ENCODE peak calls at places on chromosomes 12 and 14, in seven cellular contexts. One of them, this sample, is unnamed.

GRCh38 chr12:67091204-67091603 is 178.0 kb upstream of the CAND1 start:
- DNase-seq in astrocyte of the spinal cord: no peak
- DNase-seq in lower leg skin: no peak
- DNase-seq in activated T-cell treated with anti-CD3 and anti-CD28 coated beads, Interleukin-2, amount 50 U/mL, for 72 hours: no peak
- DNase-seq in activated T-helper 1 cell treated with Interleukin-2 at 50 U/mL for 16 hours: no peak
- DNase-seq in mucosa of descending colon: no peak
- DNase-seq in GM06990: no peak
- DNase-seq in this sample: no peak

GRCh38 chr14:96660667-96661066 is 136.5 kb upstream of the VRK1 start:
- DNase-seq in GM06990: no peak
- DNase-seq in lower leg skin: no peak
- DNase-seq in astrocyte of the spinal cord: no peak
- DNase-seq in activated T-cell treated with anti-CD3 and anti-CD28 coated beads, Interleukin-2, amount 50 U/mL, for 72 hours: no peak
- DNase-seq in activated T-helper 1 cell treated with Interleukin-2 at 50 U/mL for 16 hours: no peak
- DNase-seq in mucosa of descending colon: no peak
- DNase-seq in this sample: peak; percentile 23

GRCh38 chr14:24954037-24954696 is 95.8 kb downstream of the STXBP6 start:
- DNase-seq in astrocyte of the spinal cord: no peak
- DNase-seq in GM06990: no peak
- DNase-seq in activated T-cell treated with anti-CD3 and anti-CD28 coated beads, Interleukin-2, amount 50 U/mL, for 72 hours: no peak
- DNase-seq in mucosa of descending colon: no peak
- DNase-seq in lower leg skin: no peak
- DNase-seq in activated T-helper 1 cell treated with Interleukin-2 at 50 U/mL for 16 hours: no peak
- DNase-seq in this sample: no peak

GRCh38 chr14:82080319-82080718 is 546.7 kb upstream of the SEL1L start:
- DNase-seq in mucosa of descending colon: no peak
- DNase-seq in lower leg skin: no peak
- DNase-seq in astrocyte of the spinal cord: no peak
- DNase-seq in activated T-cell treated with anti-CD3 and anti-CD28 coated beads, Interleukin-2, amount 50 U/mL, for 72 hours: no peak
- DNase-seq in activated T-helper 1 cell treated with Interleukin-2 at 50 U/mL for 16 hours: no peak
- DNase-seq in GM06990: no peak
- DNase-seq in this sample: no peak

GRCh38 chr12:109527489-109528123 is 45.7 kb downstream of the MMAB start:
- DNase-seq in astrocyte of the spinal cord: no peak
- DNase-seq in GM06990: no peak
- DNase-seq in activated T-cell treated with anti-CD3 and anti-CD28 coated beads, Interleukin-2, amount 50 U/mL, for 72 hours: no peak
- DNase-seq in mucosa of descending colon: no peak
- DNase-seq in lower leg skin: no peak
- DNase-seq in activated T-helper 1 cell treated with Interleukin-2 at 50 U/mL for 16 hours: no peak
- DNase-seq in this sample: no peak

GRCh38 chr14:85313801-85314207 is 216.1 kb upstream of the FLRT2 start:
- DNase-seq in activated T-helper 1 cell treated with Interleukin-2 at 50 U/mL for 16 hours: no peak
- DNase-seq in activated T-cell treated with anti-CD3 and anti-CD28 coated beads, Interleukin-2, amount 50 U/mL, for 72 hours: no peak
- DNase-seq in astrocyte of the spinal cord: peak; percentile 65
- DNase-seq in lower leg skin: no peak
- DNase-seq in mucosa of descending colon: no peak
- DNase-seq in GM06990: no peak
- DNase-seq in this sample: no peak

GRCh38 chr12:32920506-32921085 is 24.0 kb upstream of the PKP2 start:
- DNase-seq in lower leg skin: no peak
- DNase-seq in mucosa of descending colon: no peak
- DNase-seq in GM06990: no peak
- DNase-seq in astrocyte of the spinal cord: peak; percentile 17
- DNase-seq in activated T-cell treated with anti-CD3 and anti-CD28 coated beads, Interleukin-2, amount 50 U/mL, for 72 hours: no peak
- DNase-seq in activated T-helper 1 cell treated with Interleukin-2 at 50 U/mL for 16 hours: no peak
- DNase-seq in this sample: no peak

GRCh38 chr12:126506426-126507182 is 1441.4 kb downstream of the AACS start:
- DNase-seq in activated T-helper 1 cell treated with Interleukin-2 at 50 U/mL for 16 hours: no peak
- DNase-seq in lower leg skin: no peak
- DNase-seq in GM06990: no peak
- DNase-seq in astrocyte of the spinal cord: peak; percentile 11
- DNase-seq in activated T-cell treated with anti-CD3 and anti-CD28 coated beads, Interleukin-2, amount 50 U/mL, for 72 hours: no peak
- DNase-seq in mucosa of descending colon: no peak
- DNase-seq in this sample: no peak

GRCh38 chr12:73892181-73892580 is 645.5 kb upstream of the ATXN7L3B start:
- DNase-seq in lower leg skin: no peak
- DNase-seq in GM06990: no peak
- DNase-seq in activated T-cell treated with anti-CD3 and anti-CD28 coated beads, Interleukin-2, amount 50 U/mL, for 72 hours: no peak
- DNase-seq in activated T-helper 1 cell treated with Interleukin-2 at 50 U/mL for 16 hours: no peak
- DNase-seq in mucosa of descending colon: no peak
- DNase-seq in astrocyte of the spinal cord: peak; percentile 48
- DNase-seq in this sample: no peak

GRCh38 chr14:56195219-56195618 is 77.0 kb downstream of the PELI2 start:
- DNase-seq in mucosa of descending colon: no peak
- DNase-seq in activated T-helper 1 cell treated with Interleukin-2 at 50 U/mL for 16 hours: no peak
- DNase-seq in activated T-cell treated with anti-CD3 and anti-CD28 coated beads, Interleukin-2, amount 50 U/mL, for 72 hours: no peak
- DNase-seq in GM06990: no peak
- DNase-seq in astrocyte of the spinal cord: no peak
- DNase-seq in lower leg skin: no peak
- DNase-seq in this sample: no peak

GRCh38 chr12:106418970-106419369 is 61.4 kb downstream of the POLR3B start:
- DNase-seq in astrocyte of the spinal cord: no peak
- DNase-seq in activated T-cell treated with anti-CD3 and anti-CD28 coated beads, Interleukin-2, amount 50 U/mL, for 72 hours: no peak
- DNase-seq in lower leg skin: no peak
- DNase-seq in mucosa of descending colon: no peak
- DNase-seq in GM06990: no peak
- DNase-seq in activated T-helper 1 cell treated with Interleukin-2 at 50 U/mL for 16 hours: no peak
- DNase-seq in this sample: no peak

GRCh38 chr14:52044791-52045522 is 23.9 kb downstream of the NID2 start:
- DNase-seq in astrocyte of the spinal cord: peak; percentile 86
- DNase-seq in activated T-cell treated with anti-CD3 and anti-CD28 coated beads, Interleukin-2, amount 50 U/mL, for 72 hours: no peak
- DNase-seq in mucosa of descending colon: no peak
- DNase-seq in lower leg skin: no peak
- DNase-seq in activated T-helper 1 cell treated with Interleukin-2 at 50 U/mL for 16 hours: no peak
- DNase-seq in GM06990: no peak
- DNase-seq in this sample: no peak

GRCh38 chr12:132783917-132784531 is 22.4 kb upstream of the ANKLE2 start:
- DNase-seq in activated T-cell treated with anti-CD3 and anti-CD28 coated beads, Interleukin-2, amount 50 U/mL, for 72 hours: no peak
- DNase-seq in lower leg skin: peak; percentile 60
- DNase-seq in astrocyte of the spinal cord: no peak
- DNase-seq in GM06990: no peak
- DNase-seq in mucosa of descending colon: peak; percentile 39
- DNase-seq in activated T-helper 1 cell treated with Interleukin-2 at 50 U/mL for 16 hours: no peak
- DNase-seq in this sample: no peak

GRCh38 chr14:85175556-85175955 is 354.4 kb upstream of the FLRT2 start:
- DNase-seq in activated T-helper 1 cell treated with Interleukin-2 at 50 U/mL for 16 hours: no peak
- DNase-seq in activated T-cell treated with anti-CD3 and anti-CD28 coated beads, Interleukin-2, amount 50 U/mL, for 72 hours: no peak
- DNase-seq in mucosa of descending colon: no peak
- DNase-seq in astrocyte of the spinal cord: no peak
- DNase-seq in lower leg skin: no peak
- DNase-seq in GM06990: no peak
- DNase-seq in this sample: peak; percentile 5

GRCh38 chr12:12319501-12320322 is 30.3 kb downstream of the MANSC1 start:
- DNase-seq in activated T-helper 1 cell treated with Interleukin-2 at 50 U/mL for 16 hours: no peak
- DNase-seq in activated T-cell treated with anti-CD3 and anti-CD28 coated beads, Interleukin-2, amount 50 U/mL, for 72 hours: no peak
- DNase-seq in astrocyte of the spinal cord: peak; percentile 29
- DNase-seq in GM06990: no peak
- DNase-seq in lower leg skin: no peak
- DNase-seq in mucosa of descending colon: no peak
- DNase-seq in this sample: no peak

GRCh38 chr14:58788655-58789054 is 150.9 kb downstream of the DACT1 start:
- DNase-seq in activated T-helper 1 cell treated with Interleukin-2 at 50 U/mL for 16 hours: no peak
- DNase-seq in mucosa of descending colon: no peak
- DNase-seq in astrocyte of the spinal cord: no peak
- DNase-seq in lower leg skin: no peak
- DNase-seq in activated T-cell treated with anti-CD3 and anti-CD28 coated beads, Interleukin-2, amount 50 U/mL, for 72 hours: no peak
- DNase-seq in GM06990: no peak
- DNase-seq in this sample: no peak

GRCh38 chr14:69044965-69045555 is 66.0 kb upstream of the ACTN1 start:
- DNase-seq in activated T-cell treated with anti-CD3 and anti-CD28 coated beads, Interleukin-2, amount 50 U/mL, for 72 hours: no peak
- DNase-seq in activated T-helper 1 cell treated with Interleukin-2 at 50 U/mL for 16 hours: no peak
- DNase-seq in lower leg skin: no peak
- DNase-seq in astrocyte of the spinal cord: peak; percentile 76
- DNase-seq in mucosa of descending colon: no peak
- DNase-seq in GM06990: no peak
- DNase-seq in this sample: no peak

GRCh38 chr12:104454997-104455396 is 1.8 kb upstream of the CHST11 start:
- DNase-seq in astrocyte of the spinal cord: peak; percentile 58
- DNase-seq in activated T-cell treated with anti-CD3 and anti-CD28 coated beads, Interleukin-2, amount 50 U/mL, for 72 hours: no peak
- DNase-seq in lower leg skin: no peak
- DNase-seq in activated T-helper 1 cell treated with Interleukin-2 at 50 U/mL for 16 hours: no peak
- DNase-seq in GM06990: no peak
- DNase-seq in mucosa of descending colon: no peak
- DNase-seq in this sample: no peak

GRCh38 chr14:92686763-92687427 is 61.5 kb downstream of the LGMN start:
- DNase-seq in mucosa of descending colon: peak; percentile 89
- DNase-seq in activated T-helper 1 cell treated with Interleukin-2 at 50 U/mL for 16 hours: peak; percentile 61
- DNase-seq in astrocyte of the spinal cord: peak; percentile 63
- DNase-seq in lower leg skin: peak; percentile 54
- DNase-seq in GM06990: peak; percentile 63
- DNase-seq in activated T-cell treated with anti-CD3 and anti-CD28 coated beads, Interleukin-2, amount 50 U/mL, for 72 hours: peak; percentile 50
- DNase-seq in this sample: peak; percentile 59

GRCh38 chr12:104737682-104738370 is 220.3 kb downstream of the SLC41A2 start:
- DNase-seq in mucosa of descending colon: no peak
- DNase-seq in lower leg skin: no peak
- DNase-seq in astrocyte of the spinal cord: no peak
- DNase-seq in activated T-helper 1 cell treated with Interleukin-2 at 50 U/mL for 16 hours: no peak
- DNase-seq in activated T-cell treated with anti-CD3 and anti-CD28 coated beads, Interleukin-2, amount 50 U/mL, for 72 hours: no peak
- DNase-seq in GM06990: no peak
- DNase-seq in this sample: no peak

This sample was measured in erythroblast.